ENCODE peak calls at places on chromosomes 13 and 19, in ten cellular contexts. J is esophagus squamous epithelium, X is transverse colon, U is prostate gland, K is stomach, F is adrenal gland, N is suprapubic skin, D is NB4, Q is H1, G is ovary. L is an unnamed sample.

GRCh38 chr19:4519521-4520277 is 1.4 kb upstream of the PLIN4 start:
- DNase-seq in N (no peak), D (no peak), Q (no peak), J (no peak), X (peak; percentile 50), U (peak; percentile 36), F (no peak), K (no peak), G (no peak), L (no peak)

GRCh38 chr19:46718157-46718933 is 1.4 kb upstream of the PRKD2 start:
- DNase-seq in N (no peak), Q (no peak), K (peak; percentile 45), J (no peak), G (no peak), U (no peak), F (no peak), D (peak; percentile 97), X (peak; percentile 76), L (no peak)

GRCh38 chr19:15935167-15935702 is 906 bp upstream of the CYP4F11 start:
- DNase-seq in G (no peak), J (no peak), D (no peak), N (no peak), Q (no peak), F (no peak), X (peak; percentile 13), K (no peak), U (no peak), L (no peak)

GRCh38 chr13:76778906-76779305 is 107.3 kb downstream of the KCTD12 start:
- DNase-seq in D (no peak), Q (no peak), G (no peak), K (no peak), N (no peak), X (no peak), F (no peak), U (no peak), J (no peak), L (no peak)

GRCh38 chr19:7196721-7197168 is 97.5 kb downstream of the INSR start:
- DNase-seq in X (no peak), F (peak; percentile 87), Q (no peak), J (no peak), G (no peak), N (peak; percentile 86), K (no peak), D (no peak), U (peak; percentile 11), L (peak; percentile 90)

GRCh38 chr19:35793381-35794165 is 18.2 kb downstream of the ARHGAP33 start:
- DNase-seq in D (peak; percentile 55), X (no peak), U (no peak), J (no peak), N (no peak), K (peak; percentile 50), F (no peak), Q (no peak), G (no peak), L (no peak)

GRCh38 chr19:15247107-15248014 is 15.1 kb upstream of the EPHX3 start:
- DNase-seq in N (no peak), F (no peak), Q (no peak), D (no peak), G (no peak), U (no peak), X (no peak), K (no peak), J (no peak), L (no peak)

GRCh38 chr19:50815443-50815842 is 8.1 kb downstream of the KLK1 start:
- DNase-seq in K (no peak), D (no peak), X (no peak), J (no peak), Q (no peak), G (no peak), F (no peak), U (no peak), N (no peak), L (no peak)

GRCh38 chr19:38318595-38319142 is 976 bp upstream of the KCNK6 start:
- DNase-seq in G (peak; percentile 55), J (no peak), F (no peak), U (peak; percentile 83), D (no peak), K (no peak), Q (no peak), N (no peak), X (no peak), L (no peak)

GRCh38 chr19:38317104-38317612 is 1.4 kb upstream of the YIF1B start:
- DNase-seq in D (peak; percentile 58), N (no peak), G (no peak), F (peak; percentile 11), U (no peak), K (no peak), J (no peak), X (no peak), Q (no peak), L (no peak)

GRCh38 chr19:38321646-38322323 is 2.1 kb downstream of the KCNK6 start:
- DNase-seq in K (no peak), G (peak; percentile 90), Q (no peak), U (no peak), X (peak; percentile 58), J (no peak), D (no peak), N (no peak), F (peak; percentile 81), L (no peak)

GRCh38 chr19:38320969-38321339 is 1.3 kb downstream of the KCNK6 start:
- DNase-seq in F (no peak), K (no peak), J (no peak), X (no peak), Q (no peak), G (no peak), D (no peak), N (no peak), U (no peak), L (no peak)

DNA sequence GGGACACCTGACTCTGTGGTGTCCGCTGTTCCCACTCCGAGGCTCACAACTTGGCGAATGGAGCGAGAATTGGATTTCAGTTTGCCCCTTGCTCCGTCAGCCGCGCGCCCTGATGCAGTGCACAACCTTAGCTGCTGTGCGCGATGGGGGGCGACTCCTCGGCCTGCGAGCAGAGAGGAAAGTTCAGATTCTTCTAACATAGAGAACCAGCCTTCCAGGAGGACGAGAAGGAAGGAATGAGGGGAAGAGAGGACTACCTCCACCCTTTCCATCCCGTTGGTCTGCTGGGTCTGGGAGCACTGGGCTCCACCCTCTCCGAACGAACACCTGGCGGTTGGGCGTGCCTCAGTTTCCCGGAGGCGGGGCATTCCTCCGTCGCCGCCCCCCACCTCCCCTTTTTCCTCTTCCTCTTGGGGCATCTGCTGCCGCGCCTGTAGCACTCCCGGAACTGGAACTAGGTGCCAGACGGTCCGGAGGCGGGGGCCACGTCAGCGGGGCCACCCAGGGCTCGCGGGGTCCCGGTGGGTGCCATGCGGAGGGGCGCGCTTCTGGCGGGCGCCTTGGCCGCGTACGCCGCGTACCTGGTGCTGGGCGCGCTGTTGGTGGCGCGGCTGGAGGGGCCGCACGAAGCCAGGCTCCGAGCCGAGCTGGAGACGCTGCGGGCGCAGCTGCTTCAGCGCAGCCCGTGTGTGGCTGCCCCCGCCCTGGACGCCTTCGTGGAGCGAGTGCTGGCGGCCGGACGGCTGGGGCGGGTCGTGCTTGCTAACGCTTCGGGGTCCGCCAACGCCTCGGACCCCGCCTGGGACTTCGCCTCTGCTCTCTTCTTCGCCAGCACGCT is at the start of gene KCNK6:
- DNase-seq in X (peak; percentile 82), J (no peak), D (peak; percentile 17), Q (no peak), U (peak; percentile 57), F (no peak), N (no peak), K (peak; percentile 70), G (peak; percentile 73), L (no peak)
- TF ChIP-seq POLR2A in X (peak; percentile 82), J (peak; percentile 93), D (no peak), Q (no peak), U (peak; percentile 80), F (peak; percentile 9), N (peak; percentile 18), K (no peak), G (peak; percentile 22), L (no peak)

DNA sequence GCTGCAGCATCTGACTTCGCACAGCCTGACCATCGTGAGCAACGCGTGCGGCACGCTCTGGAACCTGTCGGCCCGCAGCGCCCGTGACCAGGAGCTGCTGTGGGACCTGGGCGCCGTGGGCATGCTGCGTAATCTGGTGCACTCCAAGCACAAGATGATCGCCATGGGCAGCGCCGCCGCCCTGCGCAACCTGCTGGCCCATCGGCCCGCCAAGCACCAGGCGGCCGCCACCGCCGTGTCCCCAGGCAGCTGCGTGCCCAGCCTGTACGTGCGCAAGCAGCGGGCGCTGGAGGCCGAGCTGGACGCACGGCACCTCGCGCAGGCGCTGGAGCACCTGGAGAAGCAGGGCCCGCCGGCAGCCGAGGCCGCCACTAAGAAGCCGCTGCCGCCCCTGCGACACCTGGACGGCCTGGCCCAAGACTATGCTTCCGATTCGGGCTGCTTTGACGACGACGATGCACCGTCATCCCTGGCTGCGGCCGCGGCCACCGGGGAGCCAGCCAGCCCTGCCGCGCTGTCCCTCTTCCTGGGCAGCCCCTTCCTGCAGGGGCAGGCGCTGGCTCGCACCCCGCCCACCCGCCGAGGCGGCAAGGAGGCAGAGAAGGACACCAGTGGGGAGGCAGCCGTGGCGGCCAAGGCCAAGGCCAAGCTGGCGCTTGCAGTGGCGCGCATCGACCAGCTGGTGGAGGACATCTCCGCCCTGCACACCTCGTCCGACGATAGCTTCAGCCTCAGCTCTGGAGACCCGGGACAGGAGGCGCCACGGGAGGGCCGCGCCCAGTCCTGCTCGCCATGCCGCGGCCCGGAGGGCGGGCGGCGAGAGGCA is 13.6 kb downstream of the C19orf25 start:
- DNase-seq in G (no peak), K (peak; percentile 50), Q (no peak), X (peak; percentile 45), U (peak; percentile 41), J (no peak), F (peak; percentile 50), D (peak; percentile 61), N (no peak), L (no peak)
- TF ChIP-seq CTCF in G (no peak), K (peak; percentile 29), Q (peak; percentile 87), X (peak; percentile 62), U (peak; percentile 53), J (peak; percentile 21), F (no peak), D (peak; percentile 33), N (peak; percentile 56), L (no peak)

DNA sequence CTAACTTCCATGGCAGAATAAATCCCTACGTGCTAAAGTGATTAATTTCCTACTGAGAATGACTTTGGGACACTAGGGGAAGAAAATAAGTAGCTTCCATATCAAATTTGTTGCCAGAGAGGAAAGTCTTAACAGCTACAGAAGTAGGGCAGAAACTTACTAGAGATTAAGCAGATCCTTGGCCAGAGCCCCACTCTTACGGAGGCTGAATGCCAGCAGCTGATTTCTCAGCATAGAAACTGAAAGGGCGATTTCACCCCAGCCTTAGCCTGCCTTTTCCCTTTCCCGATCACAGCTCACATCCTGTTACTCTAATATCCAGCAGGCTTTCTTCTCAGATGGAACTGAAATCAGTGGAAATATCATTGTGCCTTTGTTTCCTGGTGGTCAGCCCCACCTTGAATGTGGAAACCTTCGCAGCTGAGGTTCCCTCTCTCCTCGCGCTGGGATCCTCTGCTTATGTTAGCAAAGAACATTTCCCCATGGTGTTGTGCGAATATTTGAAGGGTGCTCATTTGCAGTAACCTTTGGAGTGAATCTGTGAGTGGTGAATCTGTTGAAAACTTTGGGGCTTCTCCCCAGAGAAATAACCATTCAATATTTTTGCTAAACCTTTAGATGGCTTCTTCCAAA is 8.4 kb downstream of the FAM124A start:
- DNase-seq in D (no peak), G (peak; percentile 51), N (no peak), U (peak; percentile 27), Q (no peak), J (no peak), X (peak; percentile 53), F (peak; percentile 77), K (peak; percentile 72), L (no peak)
- H3K4me3 ChIP-seq in D (no peak overlapping the region), G (no peak overlapping the region), N (peak overlapping the region; percentile 21), U (no peak overlapping the region), Q (no peak overlapping the region), J (no peak overlapping the region), X (no peak overlapping the region), F (no peak overlapping the region), K (peak overlapping the region; percentile 16), L (no peak overlapping the region)

GRCh38 chr19:43503501-43504425 is 783 bp downstream of the PHLDB3 start:
- DNase-seq in U (peak; percentile 99), D (peak; percentile 73), J (peak; percentile 69), F (peak; percentile 99), Q (peak; percentile 87), K (peak; percentile 98), X (peak; percentile 98), N (peak; percentile 98), G (peak; percentile 98), L (peak; percentile 99)

GRCh38 chr19:43505941-43506340 is 1.4 kb upstream of the PHLDB3 start:
- DNase-seq in D (no peak), X (no peak), N (no peak), K (no peak), U (no peak), G (no peak), F (no peak), Q (no peak), J (no peak), L (no peak)

GRCh38 chr19:43505186-43505456 is 575 bp upstream of the PHLDB3 start:
- DNase-seq in U (no peak), K (no peak), F (no peak), G (no peak), Q (no peak), N (no peak), D (no peak), X (no peak), J (no peak), L (no peak)

GRCh38 chr19:43506629-43507028 is 2.1 kb upstream of the PHLDB3 start:
- DNase-seq in N (no peak), X (no peak), F (no peak), K (no peak), D (no peak), G (no peak), U (no peak), Q (no peak), J (no peak), L (no peak)

GRCh38 chr19:43504426-43505185 is at the start of gene PHLDB3:
- DNase-seq in N (no peak), Q (no peak), D (no peak), U (peak; percentile 70), K (peak; percentile 50), X (peak; percentile 60), G (peak; percentile 66), F (peak; percentile 64), J (no peak), L (no peak)
- TF ChIP-seq POLR2A in N (no peak), Q (no peak), D (no peak), U (peak; percentile 51), K (no peak), X (peak; percentile 33), G (no peak), F (no peak), J (no peak), L (no peak)

L was measured in lower leg skin.